ENCODE peak calls at places on chromosomes 6 and 20, in five cellular contexts. P is LNCaP clone FGC, U is MM.1S, Y is HepG2, S is stomach. I is an unnamed sample.

GRCh38 chr6:4567141-4567540 is 209.1 kb upstream of the CDYL start:
- DNase-seq in P (no peak), U (no peak), Y (no peak), S (no peak), I (no peak)

GRCh38 chr20:52457826-52458225 is 266.2 kb upstream of the ZFP64 start:
- DNase-seq in P (no peak), U (no peak), Y (no peak), S (no peak), I (no peak)

GRCh38 chr6:43776115-43776798 is 6.2 kb downstream of the VEGFA start:
- DNase-seq in P (no peak), U (no peak), Y (no peak), S (peak), I (no peak)

GRCh38 chr20:35156978-35157377 is 9.8 kb upstream of the EDEM2 start:
- DNase-seq in P (no peak), U (no peak), Y (no peak), S (no peak), I (no peak)

GRCh38 chr6:170130771-170131241 is 160.1 kb downstream of the DLL1 start:
- DNase-seq in P (no peak), U (no peak), Y (no peak), S (peak), I (no peak)

GRCh38 chr20:12098411-12098810 is 180.7 kb downstream of the BTBD3 start:
- DNase-seq in P (no peak), U (no peak), Y (no peak), S (no peak), I (no peak)

GRCh38 chr6:51959744-51960383 is 127.5 kb downstream of the PKHD1 start:
- DNase-seq in P (peak), U (peak), Y (peak), S (peak), I (peak)

GRCh38 chr20:61918548-61918947 is 147.1 kb downstream of the TAF4 start:
- DNase-seq in P (no peak), U (no peak), Y (no peak), S (no peak), I (no peak)

GRCh38 chr20:61748376-61748775 is 317.3 kb downstream of the TAF4 start:
- DNase-seq in P (no peak), U (no peak), Y (no peak), S (no peak), I (no peak)

GRCh38 chr6:35142578-35142977 is 1.4 kb upstream of the TCP11 start:
- DNase-seq in P (no peak), U (no peak), Y (no peak), S (no peak), I (no peak)

GRCh38 chr6:122696853-122697252 is 82.7 kb upstream of the FABP7 start:
- DNase-seq in P (no peak), U (no peak), Y (peak), S (no peak), I (no peak)

GRCh38 chr20:44540834-44541233 is 19.0 kb upstream of the SERINC3 start:
- DNase-seq in P (no peak), U (no peak), Y (no peak), S (no peak), I (no peak)

GRCh38 chr20:44533928-44534327 is 12.1 kb upstream of the SERINC3 start:
- DNase-seq in P (no peak), U (no peak), Y (no peak), S (no peak), I (no peak)

GRCh38 chr20:44536139-44536538 is 14.3 kb upstream of the SERINC3 start:
- DNase-seq in P (no peak), U (no peak), Y (no peak), S (no peak), I (no peak)

GRCh38 chr20:44541957-44542356 is 20.1 kb upstream of the SERINC3 start:
- DNase-seq in P (no peak), U (no peak), Y (no peak), S (no peak), I (no peak)

GRCh38 chr20:44537993-44538392 is 16.1 kb upstream of the SERINC3 start:
- DNase-seq in P (no peak), U (no peak), Y (no peak), S (no peak), I (no peak)
- TF ChIP-seq CTCF in P (peak), U (no peak), Y (peak), S (no peak), I (peak)

DNA sequence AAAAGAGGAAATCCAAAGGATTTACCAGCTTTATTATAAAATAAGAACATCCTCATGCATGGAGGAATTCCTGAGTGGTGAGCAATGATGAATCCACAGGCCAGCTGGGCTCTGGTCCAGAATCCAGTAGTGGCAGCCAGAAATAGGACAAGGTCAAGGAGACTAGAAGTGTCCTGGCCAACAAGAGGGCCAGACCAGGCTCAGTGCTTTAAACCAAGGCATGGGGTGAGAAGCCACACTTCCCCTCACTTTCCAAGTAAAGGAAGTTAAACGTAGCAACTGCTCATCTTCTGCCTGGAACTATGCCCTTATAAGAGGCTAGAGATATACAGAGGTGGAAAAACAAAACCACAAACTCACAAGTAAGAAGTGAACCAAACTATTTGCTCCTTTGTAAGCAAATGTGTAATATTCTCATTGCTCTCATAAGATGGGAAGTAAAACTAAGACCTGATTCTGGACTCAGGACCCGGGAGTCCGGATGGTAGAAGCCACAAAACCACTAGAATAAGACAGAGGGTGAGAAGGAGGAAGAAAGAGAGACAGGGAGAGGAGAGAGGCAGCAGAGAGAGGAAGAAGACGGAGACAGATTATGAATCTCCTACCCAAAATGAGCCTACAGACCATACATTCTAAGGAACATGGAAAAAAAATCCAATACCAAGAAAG is 253.2 kb downstream of the UST start:
- DNase-seq in P (no peak), U (no peak), Y (no peak), S (peak), I (peak)
- H3K4me3 ChIP-seq in P (no peak), U (no peak), Y (no peak), S (no peak), I (no peak)

GRCh38 chr20:37277253-37277593 is 12.2 kb upstream of the MANBAL start:
- DNase-seq in P (no peak), U (no peak), Y (no peak), S (no peak), I (no peak)

GRCh38 chr20:37278966-37279590 is 10.4 kb upstream of the MANBAL start:
- DNase-seq in P (no peak), U (no peak), Y (no peak), S (no peak), I (no peak)

GRCh38 chr20:37273988-37274387 is 12.4 kb upstream of the GHRH start:
- DNase-seq in P (no peak), U (no peak), Y (no peak), S (no peak), I (no peak)

GRCh38 chr20:37275125-37275524 is 13.5 kb upstream of the GHRH start:
- DNase-seq in P (no peak), U (no peak), Y (peak), S (no peak), I (no peak)

DNA sequence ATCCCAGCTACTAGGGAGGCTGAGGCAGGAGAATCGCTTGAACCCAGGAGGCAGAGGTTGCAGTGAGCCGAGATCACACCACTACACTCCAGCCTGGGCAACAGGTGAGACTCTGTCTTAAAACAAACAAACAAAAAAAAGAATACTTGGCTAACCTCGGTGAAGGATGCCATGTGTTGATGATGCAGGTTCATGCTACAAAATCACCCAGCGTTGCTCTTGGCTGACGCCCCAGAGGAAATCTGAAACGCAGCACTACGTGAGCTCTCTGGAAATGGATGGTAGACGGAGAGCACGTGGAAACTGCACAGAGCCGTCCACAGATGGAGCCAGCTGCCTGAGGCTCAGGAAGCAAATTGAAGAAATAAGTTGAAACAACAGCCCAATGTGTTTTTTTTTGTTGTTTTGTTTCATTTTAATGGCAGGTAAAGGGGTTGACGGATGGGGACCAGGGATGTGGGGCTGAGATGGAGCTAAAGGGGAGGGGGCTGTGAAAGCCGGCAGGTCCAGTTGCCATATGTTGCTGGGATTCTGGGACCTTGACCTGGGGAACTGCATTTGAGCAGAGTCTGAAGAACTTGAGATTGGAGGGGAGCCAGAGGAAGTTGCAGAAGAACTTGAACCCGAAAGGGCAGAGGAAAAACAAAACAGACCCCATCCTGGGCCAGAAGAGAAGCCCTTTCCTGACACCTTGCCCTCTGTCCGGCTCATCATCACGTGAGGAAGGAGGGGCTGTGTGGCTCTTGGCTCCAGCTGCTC is 12.8 kb upstream of the MANBAL start:
- DNase-seq in P (no peak), U (peak), Y (peak), S (peak), I (peak)
- TF ChIP-seq CTCF in P (peak), U (peak), Y (peak), S (peak), I (peak)

DNA sequence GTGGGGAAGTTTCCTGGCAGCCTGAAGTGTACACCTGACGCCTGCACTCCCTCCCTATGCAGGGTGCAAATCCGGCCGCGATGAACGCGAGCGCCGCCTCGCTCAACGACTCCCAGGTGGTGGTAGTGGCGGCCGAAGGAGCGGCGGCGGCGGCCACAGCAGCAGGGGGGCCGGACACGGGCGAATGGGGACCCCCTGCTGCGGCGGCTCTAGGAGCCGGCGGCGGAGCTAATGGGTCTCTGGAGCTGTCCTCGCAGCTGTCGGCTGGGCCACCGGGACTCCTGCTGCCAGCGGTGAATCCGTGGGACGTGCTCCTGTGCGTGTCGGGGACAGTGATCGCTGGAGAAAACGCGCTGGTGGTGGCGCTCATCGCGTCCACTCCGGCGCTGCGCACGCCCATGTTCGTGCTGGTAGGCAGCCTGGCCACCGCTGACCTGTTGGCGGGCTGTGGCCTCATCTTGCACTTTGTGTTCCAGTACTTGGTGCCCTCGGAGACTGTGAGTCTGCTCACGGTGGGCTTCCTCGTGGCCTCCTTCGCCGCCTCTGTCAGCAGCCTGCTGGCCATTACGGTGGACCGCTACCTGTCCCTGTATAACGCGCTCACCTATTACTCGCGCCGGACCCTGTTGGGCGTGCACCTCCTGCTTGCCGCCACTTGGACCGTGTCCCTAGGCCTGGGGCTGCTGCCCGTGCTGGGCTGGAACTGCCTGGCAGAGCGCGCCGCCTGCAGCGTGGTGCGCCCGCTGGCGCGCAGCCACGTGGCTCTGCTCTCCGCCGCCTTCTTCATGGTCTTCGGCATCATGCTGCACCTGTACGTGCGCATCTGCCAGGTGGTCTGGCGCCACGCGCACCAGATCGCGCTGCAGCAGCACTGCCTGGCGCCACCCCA is 1.2 kb downstream of the GPR6 start:
- DNase-seq in P (no peak), U (no peak), Y (no peak), S (no peak), I (no peak)
- H3K4me3 ChIP-seq in P (no peak), U (no peak), Y (no peak), S (no peak), I (no peak)

GRCh38 chr6:120230008-120230407 is 880.4 kb upstream of the MAN1A1 start:
- DNase-seq in P (no peak), U (no peak), Y (peak), S (no peak), I (no peak)
- TF ChIP-seq CTCF in P (peak), U (peak), Y (peak), S (no peak), I (no peak)

GRCh38 chr20:38603286-38603685 is 1.7 kb downstream of the ARHGAP40 start:
- DNase-seq in P (no peak), U (no peak), Y (no peak), S (no peak), I (no peak)

GRCh38 chr20:38600057-38600456 is 1.6 kb upstream of the ARHGAP40 start:
- DNase-seq in P (no peak), U (no peak), Y (no peak), S (no peak), I (no peak)

GRCh38 chr20:38602185-38602581 is 574 bp downstream of the ARHGAP40 start:
- DNase-seq in P (no peak), U (no peak), Y (no peak), S (no peak), I (no peak)

GRCh38 chr20:38599410-38599882 is 2.2 kb upstream of the ARHGAP40 start:
- DNase-seq in P (peak), U (no peak), Y (peak), S (peak), I (no peak)

GRCh38 chr20:38601216-38602184 is at the start of gene ARHGAP40:
- DNase-seq in P (no peak), U (peak), Y (peak), S (peak), I (no peak)
- H3K4me3 ChIP-seq in P (no peak), U (peak), Y (peak), S (peak), I (peak)

DNA sequence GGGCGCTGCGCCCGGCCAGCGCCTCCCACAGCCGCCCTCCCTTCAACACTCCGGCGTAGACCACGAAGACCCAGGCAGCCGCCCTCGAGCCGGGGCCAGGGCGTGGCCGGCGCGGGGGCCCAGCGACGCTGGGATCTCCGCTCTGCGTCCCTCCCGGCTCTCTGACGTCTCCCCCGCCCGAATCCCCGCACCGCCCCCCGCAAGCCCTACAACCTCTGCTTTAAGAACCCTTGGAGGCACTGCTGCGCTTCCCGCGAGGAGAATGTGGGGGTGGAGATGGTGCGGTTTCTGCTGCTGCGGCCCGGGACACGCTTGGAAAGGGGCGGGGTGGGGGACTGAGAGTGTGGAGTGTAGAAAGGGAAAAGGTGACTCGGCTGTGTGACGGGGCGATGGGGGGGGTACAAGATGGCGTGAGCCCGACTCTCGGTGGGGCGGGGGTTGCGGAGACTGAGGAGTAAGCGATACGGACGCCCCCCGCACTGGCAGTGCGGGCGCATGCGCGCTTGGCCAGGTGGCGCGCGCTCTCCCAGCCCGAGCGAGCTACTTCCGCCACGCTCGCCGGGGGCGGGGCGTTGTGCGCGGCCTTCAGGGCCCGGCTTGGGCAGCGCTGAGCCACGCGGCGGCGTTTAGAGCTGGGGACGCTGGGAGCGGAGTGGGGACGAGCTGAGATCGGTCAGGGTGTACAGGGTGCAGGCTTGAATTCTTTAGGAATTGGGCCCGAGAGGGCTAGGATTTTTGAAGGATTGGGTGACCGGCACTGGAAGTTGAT is at the start of gene SUPT3H:
- DNase-seq in P (peak), U (peak), Y (peak), S (peak), I (peak)
- TF ChIP-seq CTCF in P (peak), U (peak), Y (peak), S (peak), I (peak)